ENCODE peak calls at places on chromosomes 11 and 22, in nine cellular contexts. H is NCI-H1105 treated with DMSO at 0.1 percent for 48 hours, I is ACHN, A is lung, U is germinal center, B is heart right ventricle, Q is A549, X is activated B cell treated with CpG ODN at 0.5 μM for 24 hours, N is AG09309. Z is an unnamed sample.
A peak's percentile ranks its signal among the peaks of the same experiment; 100 is the strongest.

GRCh38 chr11:1397146-1397861 is 7.6 kb downstream of the BRSK2 start:
- DNase-seq in Q (no peak), U (no peak), B (no peak), A (no peak), I (no peak), H (no peak), X (no peak), N (no peak), Z (no peak)

GRCh38 chr22:26377170-26377825 is 51.8 kb upstream of the ASPHD2 start:
- DNase-seq in H (no peak), Q (no peak), N (no peak), B (no peak), U (no peak), I (no peak), X (no peak), A (no peak), Z (no peak)

GRCh38 chr11:73271936-73272679 is at the start of gene P2RY6:
- DNase-seq in Q (peak; percentile 93), I (peak; percentile 32), X (no peak), N (no peak), H (no peak), A (no peak), U (no peak), B (no peak), Z (no peak)

GRCh38 chr11:132632641-132633124 is 899.6 kb downstream of the OPCML start:
- DNase-seq in A (no peak), N (peak; percentile 86), X (no peak), Q (peak; percentile 7), I (peak; percentile 92), B (peak; percentile 4), H (peak; percentile 56), U (no peak), Z (no peak)

GRCh38 chr11:69702239-69702668 is 1.6 kb downstream of the FGF19 start:
- DNase-seq in N (no peak), X (no peak), I (no peak), U (no peak), H (no peak), B (no peak), A (no peak), Q (no peak), Z (no peak)

GRCh38 chr11:47750725-47751124 is 16.4 kb downstream of the FNBP4 start:
- DNase-seq in N (no peak), X (no peak), I (no peak), U (no peak), Q (no peak), H (no peak), A (no peak), B (no peak), Z (no peak)

GRCh38 chr11:8721740-8722139 is 39.1 kb downstream of the RPL27A start:
- DNase-seq in I (no peak), B (no peak), Q (no peak), N (no peak), H (no peak), X (no peak), U (no peak), A (no peak), Z (no peak)

GRCh38 chr22:46764140-46764680 is 1.8 kb downstream of the TBC1D22A start:
- DNase-seq in B (no peak), N (no peak), Q (no peak), H (no peak), U (no peak), X (no peak), A (no peak), I (no peak), Z (no peak)

GRCh38 chr22:17085277-17086091 is 684 bp downstream of the IL17RA start:
- DNase-seq in B (no peak), U (peak; percentile 29), I (no peak), Q (no peak), X (peak; percentile 50), H (no peak), N (no peak), A (no peak), Z (no peak)

GRCh38 chr11:81197396-81197795 is 1536.3 kb downstream of the FAM181B start:
- DNase-seq in B (no peak), A (no peak), H (no peak), X (no peak), I (no peak), N (no peak), U (no peak), Q (no peak), Z (no peak)

GRCh38 chr11:2296913-2297622 is 4.7 kb downstream of the C11orf21 start:
- DNase-seq in N (no peak), B (no peak), I (no peak), Q (no peak), A (no peak), X (peak; percentile 12), U (no peak), H (no peak), Z (no peak)

GRCh38 chr11:22634897-22635629 is 9.4 kb upstream of the FANCF start:
- DNase-seq in A (no peak), B (no peak), U (no peak), I (no peak), H (peak; percentile 52), Q (no peak), N (no peak), X (no peak), Z (no peak)

GRCh38 chr11:94147433-94147845 is 18.8 kb downstream of the PANX1 start:
- DNase-seq in U (no peak), N (no peak), Q (no peak), B (no peak), H (no peak), X (no peak), A (no peak), I (no peak), Z (no peak)

GRCh38 chr11:114571712-114572111 is 12.0 kb upstream of the NXPE1 start:
- DNase-seq in A (no peak), B (no peak), H (no peak), N (no peak), U (no peak), I (no peak), Q (no peak), X (no peak), Z (no peak)

GRCh38 chr11:12187399-12187798 is 77.0 kb downstream of the MICAL2 start:
- DNase-seq in Q (no peak), U (no peak), A (no peak), I (no peak), B (no peak), N (no peak), H (no peak), X (no peak), Z (no peak)

GRCh38 chr22:30116362-30117117 is 36.3 kb downstream of the HORMAD2 start:
- DNase-seq in U (no peak), A (no peak), N (peak; percentile 20), Q (no peak), B (no peak), I (no peak), X (no peak), H (no peak), Z (no peak)

GRCh38 chr22:42408276-42408675 is 23.9 kb downstream of the NFAM1 start:
- DNase-seq in H (no peak), N (no peak), Q (no peak), A (no peak), X (no peak), B (no peak), I (no peak), U (no peak), Z (no peak)

GRCh38 chr11:123642435-123642834 is 12.0 kb downstream of the SCN3B start:
- DNase-seq in Q (no peak), U (no peak), I (no peak), H (no peak), A (no peak), X (no peak), N (no peak), B (no peak), Z (no peak)

GRCh38 chr22:38835888-38836301 is 7.9 kb downstream of the NPTXR start:
- DNase-seq in Q (no peak), I (no peak), B (no peak), N (no peak), U (no peak), A (no peak), H (no peak), X (no peak), Z (no peak)

GRCh38 chr11:116033931-116034553 is 529.8 kb upstream of the CADM1 start:
- DNase-seq in U (no peak), H (peak; percentile 94), N (no peak), X (no peak), A (peak; percentile 57), Q (no peak), B (no peak), I (no peak), Z (no peak)

GRCh38 chr11:112481893-112482292 is 221.2 kb upstream of the PLET1 start:
- DNase-seq in N (no peak), Q (no peak), U (no peak), A (no peak), I (no peak), B (no peak), X (no peak), H (no peak), Z (no peak)

GRCh38 chr11:69377029-69377952 is 83.3 kb downstream of the MYEOV start:
- DNase-seq in I (no peak), B (no peak), U (no peak), Q (peak; percentile 43), A (no peak), X (no peak), H (peak; percentile 1), N (no peak), Z (no peak)

GRCh38 chr11:5684627-5685362 is at the start of gene TRIM5:
- DNase-seq in X (peak; percentile 58), I (peak; percentile 97), A (peak; percentile 89), H (no peak), N (peak; percentile 95), Q (peak; percentile 94), U (peak; percentile 88), B (peak; percentile 93), Z (peak; percentile 69)

GRCh38 chr22:49935561-49935960 is 17.1 kb downstream of the CRELD2 start:
- DNase-seq in H (no peak), N (no peak), Q (no peak), U (no peak), A (no peak), B (no peak), I (peak; percentile 24), X (no peak), Z (no peak)

GRCh38 chr11:77071077-77071476 is 4.3 kb downstream of the CAPN5 start:
- DNase-seq in N (no peak), H (no peak), B (no peak), A (no peak), X (no peak), Q (no peak), U (no peak), I (no peak), Z (no peak)

GRCh38 chr11:133253570-133253969 is 278.7 kb downstream of the OPCML start:
- DNase-seq in H (no peak), U (no peak), Q (no peak), B (no peak), A (no peak), X (no peak), I (no peak), N (no peak), Z (no peak)

GRCh38 chr22:46366801-46367706 is 31.5 kb downstream of the TRMU start:
- DNase-seq in B (no peak), X (no peak), H (no peak), I (no peak), N (no peak), Q (no peak), A (no peak), U (no peak), Z (no peak)

GRCh38 chr11:61763930-61764605 is 11.6 kb downstream of the MYRF start:
- DNase-seq in I (no peak), A (no peak), H (no peak), B (no peak), N (no peak), U (no peak), Q (no peak), X (no peak), Z (no peak)

GRCh38 chr11:25349537-25349936 is 852.7 kb downstream of the LUZP2 start:
- DNase-seq in H (no peak), U (no peak), B (no peak), I (no peak), N (no peak), Q (no peak), X (no peak), A (no peak), Z (no peak)